ENCODE peak calls at places on chromosome 21, in seven cellular contexts. Q is stomach, U is fibroblast of the aortic adventitia, L is endothelial cell, M is endodermal cell, J is mammary epithelial cell, F is Calu3. V is an unnamed sample.

GRCh38 chr21:36156815-36157670 is at the start of gene DOP1B:
- DNase-seq in Q (no peak), U (no peak), L (no peak), M (no peak), J (no peak), F (no peak), V (no peak)

GRCh38 chr21:31710586-31710985 is 21.3 kb downstream of the SCAF4 start:
- DNase-seq in Q (no peak), U (peak), L (no peak), M (no peak), J (no peak), F (no peak), V (no peak)

GRCh38 chr21:37370152-37371040 is 3.8 kb downstream of the DYRK1A start:
- DNase-seq in Q (no peak), U (peak), L (no peak), M (no peak), J (peak), F (no peak), V (no peak)

GRCh38 chr21:33029512-33029921 is 3.8 kb downstream of the OLIG2 start:
- DNase-seq in Q (no peak), U (no peak), L (no peak), M (peak), J (no peak), F (no peak), V (no peak)

GRCh38 chr21:26565546-26565945 is 7.5 kb downstream of the CYYR1 start:
- DNase-seq in Q (no peak), U (no peak), L (no peak), M (no peak), J (no peak), F (no peak), V (no peak)

GRCh38 chr21:37463083-37463780 is 96.7 kb downstream of the DYRK1A start:
- DNase-seq in Q (peak), U (peak), L (no peak), M (peak), J (peak), F (no peak), V (no peak)

GRCh38 chr21:17818158-17819113 is 720 bp downstream of the C21orf91 start:
- DNase-seq in Q (peak), U (peak), L (peak), M (peak), J (peak), F (peak), V (peak)

GRCh38 chr21:46150073-46150472 is 5.3 kb downstream of the FTCD start:
- DNase-seq in Q (no peak), U (no peak), L (no peak), M (peak), J (no peak), F (no peak), V (peak)

GRCh38 chr21:45828580-45829565 is 152.7 kb upstream of the COL6A1 start:
- DNase-seq in Q (no peak), U (no peak), L (no peak), M (no peak), J (no peak), F (no peak), V (peak)

GRCh38 chr21:25791321-25791720 is 56.5 kb downstream of the GABPA start:
- DNase-seq in Q (no peak), U (no peak), L (no peak), M (no peak), J (no peak), F (no peak), V (no peak)

GRCh38 chr21:8988696-8989095 is 1532.7 kb upstream of the TPTE start:
- DNase-seq in Q (no peak), U (no peak), L (peak), M (no peak), J (no peak), F (peak), V (no peak)

GRCh38 chr21:35649186-35649585 is 411.1 kb downstream of the SETD4 start:
- DNase-seq in Q (no peak), U (peak), L (no peak), M (peak), J (peak), F (no peak), V (no peak)

GRCh38 chr21:17513214-17514123 is 626 bp downstream of the CXADR start:
- DNase-seq in Q (peak), U (peak), L (peak), M (peak), J (peak), F (peak), V (peak)

GRCh38 chr21:37592496-37592895 is 225.9 kb downstream of the DYRK1A start:
- DNase-seq in Q (no peak), U (no peak), L (no peak), M (peak), J (no peak), F (no peak), V (no peak)

GRCh38 chr21:35232545-35233176 is 183.6 kb upstream of the RUNX1 start:
- DNase-seq in Q (peak), U (peak), L (no peak), M (no peak), J (peak), F (peak), V (no peak)

GRCh38 chr21:29208666-29209059 is 78.2 kb downstream of the MAP3K7CL start:
- DNase-seq in Q (no peak), U (peak), L (no peak), M (no peak), J (no peak), F (no peak), V (no peak)

GRCh38 chr21:41086551-41086950 is 81.4 kb upstream of the BACE2 start:
- DNase-seq in Q (no peak), U (no peak), L (no peak), M (no peak), J (no peak), F (no peak), V (no peak)

GRCh38 chr21:38223893-38224540 is 32.8 kb upstream of the KCNJ15 start:
- DNase-seq in Q (no peak), U (peak), L (no peak), M (peak), J (peak), F (peak), V (no peak)

GRCh38 chr21:39867198-39867650 is at the start of gene PCP4:
- DNase-seq in Q (peak), U (no peak), L (peak), M (peak), J (peak), F (peak), V (no peak)

GRCh38 chr21:26405071-26405470 is 168.0 kb downstream of the CYYR1 start:
- DNase-seq in Q (no peak), U (peak), L (no peak), M (no peak), J (peak), F (no peak), V (no peak)

GRCh38 chr21:46212721-46213484 is 15.7 kb downstream of the LSS start:
- DNase-seq in Q (no peak), U (no peak), L (no peak), M (peak), J (no peak), F (no peak), V (peak)

GRCh38 chr21:31397939-31398338 is 53.9 kb upstream of the TIAM1 start:
- DNase-seq in Q (no peak), U (no peak), L (peak), M (peak), J (no peak), F (no peak), V (no peak)

GRCh38 chr21:39663742-39664492 is 51.2 kb downstream of the B3GALT5 start:
- DNase-seq in Q (no peak), U (no peak), L (no peak), M (peak), J (no peak), F (no peak), V (peak)

GRCh38 chr21:21367583-21367982 is 369.4 kb downstream of the NCAM2 start:
- DNase-seq in Q (no peak), U (no peak), L (no peak), M (no peak), J (no peak), F (no peak), V (no peak)

GRCh38 chr21:36478941-36479340 is 981 bp downstream of the CLDN14 start:
- DNase-seq in Q (no peak), U (no peak), L (peak), M (peak), J (no peak), F (no peak), V (no peak)

GRCh38 chr21:46274797-46275390 is 10.5 kb downstream of the MCM3AP start:
- DNase-seq in Q (no peak), U (no peak), L (no peak), M (no peak), J (no peak), F (no peak), V (no peak)

GRCh38 chr21:36699026-36699545 is at the start of gene SIM2:
- DNase-seq in Q (peak), U (no peak), L (peak), M (peak), J (peak), F (peak), V (peak)

DNA sequence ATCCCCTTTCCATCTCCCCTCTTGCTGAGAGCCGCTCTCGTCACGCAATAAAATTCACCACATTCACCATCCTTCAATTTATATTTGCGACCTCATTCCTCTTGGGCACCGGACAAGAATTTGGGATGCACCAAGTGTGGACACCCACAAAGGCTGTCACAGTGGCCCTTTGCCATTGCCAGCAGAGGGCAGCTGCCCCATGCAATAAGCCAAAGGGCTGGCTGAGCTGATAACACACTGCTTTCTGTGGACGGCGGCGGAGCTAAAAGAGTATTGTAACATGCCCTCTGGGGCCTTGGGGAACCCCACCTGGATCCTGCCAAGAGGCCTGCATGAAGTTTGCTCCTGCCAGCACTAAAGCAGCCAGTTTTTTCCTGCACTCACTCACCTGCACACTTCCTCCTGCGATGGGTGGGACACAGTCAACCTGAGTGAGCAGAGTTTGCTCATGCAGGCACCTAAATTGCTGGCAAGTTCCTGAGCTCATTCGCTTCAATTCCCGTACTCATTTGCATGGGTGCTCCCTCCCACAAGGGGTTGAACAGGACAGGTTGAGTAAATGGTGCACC is 792.3 kb upstream of the ADAMTS5 start:
- DNase-seq in Q (no peak), U (no peak), L (peak), M (peak), J (no peak), F (peak), V (peak)
- TF ChIP-seq CTCF in Q (peak), U (peak), L (no peak), M (peak), J (peak), F (peak), V (peak)

DNA sequence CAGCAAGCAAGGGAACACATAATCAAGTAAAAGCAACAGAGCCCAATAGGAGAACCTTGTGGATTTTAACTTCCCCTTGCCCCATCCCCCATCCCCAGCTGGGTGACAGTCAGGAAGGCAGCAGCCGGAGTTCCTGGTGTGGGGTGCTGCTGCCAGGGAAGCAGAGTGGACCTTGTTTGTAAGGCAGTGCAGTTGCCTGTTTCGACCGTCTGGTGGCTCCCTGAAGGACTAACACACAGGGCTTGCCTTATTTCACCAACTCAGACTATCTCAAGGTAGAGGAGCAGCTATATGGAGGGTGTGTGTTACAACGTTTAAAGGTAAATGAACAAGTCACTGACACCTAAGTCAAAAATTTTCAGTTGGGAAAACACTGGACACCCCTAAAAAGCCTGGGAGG is 6.6 kb downstream of the KRTAP10-8 start:
- DNase-seq in Q (no peak), U (peak), L (no peak), M (peak), J (no peak), F (no peak), V (peak)
- TF ChIP-seq CTCF in Q (peak), U (peak), L (no peak), M (peak), J (no peak), F (no peak), V (peak)

DNA sequence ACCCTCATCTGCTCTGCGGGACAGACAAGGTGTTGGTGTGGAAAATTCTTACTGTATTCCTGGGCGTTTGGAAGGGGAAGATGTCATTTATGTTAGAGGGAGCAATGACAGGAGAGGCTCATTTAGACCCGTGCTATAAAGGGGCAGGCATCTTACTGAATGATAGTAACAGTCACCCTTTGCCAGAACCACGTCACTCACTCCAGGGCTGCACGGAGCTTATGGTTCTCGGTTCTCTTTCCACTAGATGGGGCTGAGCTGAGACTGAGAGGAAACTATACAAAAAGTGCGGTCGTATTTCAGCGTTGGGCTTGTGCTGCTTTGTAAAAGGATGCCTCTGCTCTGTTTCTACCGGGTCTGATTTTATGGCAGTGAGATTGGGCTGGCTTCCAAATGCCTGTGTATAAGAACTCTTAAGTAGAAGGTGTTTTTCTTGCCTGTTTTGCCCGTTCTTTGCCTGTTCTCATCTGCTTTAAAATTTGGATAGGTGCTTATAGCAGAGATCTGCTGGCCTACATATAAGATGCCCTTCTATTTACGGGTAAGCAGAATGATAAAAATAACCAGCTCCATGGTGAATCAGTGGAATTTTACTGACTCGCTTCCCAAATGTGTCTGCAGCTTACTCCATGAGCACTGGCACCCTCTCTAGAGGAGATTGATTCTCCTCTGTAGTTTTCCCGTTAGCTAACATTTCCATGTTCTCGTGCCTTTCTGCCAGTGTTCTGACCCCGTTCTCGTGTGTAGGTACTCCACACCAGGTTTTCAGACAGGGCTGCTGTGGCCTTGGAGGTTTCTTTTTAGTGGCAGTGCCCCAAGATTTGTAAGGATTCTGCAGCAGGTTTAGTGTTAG is 55.9 kb downstream of the MRPS6 start:
- DNase-seq in Q (peak), U (peak), L (peak), M (peak), J (peak), F (no peak), V (no peak)
- TF ChIP-seq CTCF in Q (no peak), U (peak), L (no peak), M (peak), J (peak), F (no peak), V (peak)

GRCh38 chr21:18951291-18952038 is 547.9 kb upstream of the TMPRSS15 start:
- DNase-seq in Q (no peak), U (no peak), L (peak), M (peak), J (no peak), F (no peak), V (no peak)
- TF ChIP-seq CTCF in Q (peak), U (no peak), L (peak), M (peak), J (no peak), F (no peak), V (peak)

GRCh38 chr21:42781150-42781980 is 98.0 kb downstream of the WDR4 start:
- DNase-seq in Q (peak), U (no peak), L (peak), M (peak), J (peak), F (peak), V (peak)
- TF ChIP-seq CTCF in Q (no peak), U (no peak), L (no peak), M (peak), J (peak), F (no peak), V (no peak)

GRCh38 chr21:15062566-15062965 is 2.2 kb downstream of the NRIP1 start:
- DNase-seq in Q (no peak), U (peak), L (no peak), M (no peak), J (no peak), F (no peak), V (no peak)
- TF ChIP-seq CTCF in Q (peak), U (peak), L (no peak), M (no peak), J (peak), F (no peak), V (no peak)